ENCODE peak calls at places on chromosomes 13 and 19, in nine cellular contexts. One of them, this sample, is unnamed.

GRCh38 chr19:43774103-43774939 is 6.5 kb downstream of the KCNN4 start:
- DNase-seq in AG04449: no peak
- DNase-seq in RWPE1: no peak
- DNase-seq in body of pancreas: peak; percentile 78
- DNase-seq in astrocyte of the spinal cord: no peak
- DNase-seq in GM06990: no peak
- DNase-seq in PC-3: no peak
- DNase-seq in cardiac fibroblast: peak; percentile 77
- DNase-seq in AG04450: no peak
- DNase-seq in this sample: peak; percentile 18

GRCh38 chr19:42528354-42529247 is at the start of gene CEACAM1:
- DNase-seq in cardiac fibroblast: peak; percentile 34
- DNase-seq in AG04450: no peak
- DNase-seq in astrocyte of the spinal cord: no peak
- DNase-seq in GM06990: no peak
- DNase-seq in RWPE1: peak; percentile 70
- DNase-seq in AG04449: no peak
- DNase-seq in body of pancreas: peak; percentile 49
- DNase-seq in PC-3: peak; percentile 35
- DNase-seq in this sample: peak; percentile 27

GRCh38 chr19:16661480-16662034 is 618 bp downstream of the TMEM38A start:
- DNase-seq in GM06990: peak; percentile 71
- DNase-seq in body of pancreas: peak; percentile 16
- DNase-seq in RWPE1: no peak
- DNase-seq in PC-3: no peak
- DNase-seq in cardiac fibroblast: no peak
- DNase-seq in astrocyte of the spinal cord: no peak
- DNase-seq in AG04450: no peak
- DNase-seq in AG04449: no peak
- DNase-seq in this sample: peak; percentile 43

GRCh38 chr13:94154362-94154761 is 325.1 kb downstream of the DCT start:
- DNase-seq in AG04449: peak; percentile 44
- DNase-seq in RWPE1: peak; percentile 10
- DNase-seq in body of pancreas: peak; percentile 57
- DNase-seq in GM06990: no peak
- DNase-seq in AG04450: no peak
- DNase-seq in cardiac fibroblast: peak; percentile 83
- DNase-seq in astrocyte of the spinal cord: peak; percentile 51
- DNase-seq in PC-3: peak; percentile 30
- DNase-seq in this sample: peak; percentile 80

GRCh38 chr19:3657395-3657769 is 30.8 kb upstream of the CACTIN start:
- DNase-seq in GM06990: no peak
- DNase-seq in cardiac fibroblast: no peak
- DNase-seq in AG04449: no peak
- DNase-seq in RWPE1: no peak
- DNase-seq in PC-3: no peak
- DNase-seq in astrocyte of the spinal cord: no peak
- DNase-seq in body of pancreas: no peak
- DNase-seq in AG04450: no peak
- DNase-seq in this sample: no peak

GRCh38 chr13:99654076-99654475 is 152.8 kb downstream of the TM9SF2 start:
- DNase-seq in astrocyte of the spinal cord: no peak
- DNase-seq in AG04449: no peak
- DNase-seq in AG04450: no peak
- DNase-seq in PC-3: no peak
- DNase-seq in cardiac fibroblast: no peak
- DNase-seq in RWPE1: no peak
- DNase-seq in body of pancreas: no peak
- DNase-seq in GM06990: no peak
- DNase-seq in this sample: no peak

GRCh38 chr13:111410232-111411021 is 90.0 kb downstream of the TEX29 start:
- DNase-seq in RWPE1: no peak
- DNase-seq in cardiac fibroblast: no peak
- DNase-seq in GM06990: no peak
- DNase-seq in body of pancreas: no peak
- DNase-seq in AG04450: no peak
- DNase-seq in astrocyte of the spinal cord: no peak
- DNase-seq in AG04449: no peak
- DNase-seq in PC-3: no peak
- DNase-seq in this sample: no peak

GRCh38 chr19:57465680-57466381 is 8.9 kb upstream of the VN1R1 start:
- DNase-seq in GM06990: peak; percentile 12
- DNase-seq in PC-3: peak; percentile 76
- DNase-seq in RWPE1: no peak
- DNase-seq in cardiac fibroblast: peak; percentile 36
- DNase-seq in body of pancreas: no peak
- DNase-seq in AG04450: no peak
- DNase-seq in AG04449: no peak
- DNase-seq in astrocyte of the spinal cord: no peak
- DNase-seq in this sample: no peak

GRCh38 chr19:46791944-46792343 is 3.5 kb upstream of the SLC1A5 start:
- DNase-seq in AG04449: no peak
- DNase-seq in body of pancreas: no peak
- DNase-seq in GM06990: no peak
- DNase-seq in astrocyte of the spinal cord: no peak
- DNase-seq in PC-3: no peak
- DNase-seq in AG04450: no peak
- DNase-seq in RWPE1: no peak
- DNase-seq in cardiac fibroblast: no peak
- DNase-seq in this sample: no peak

GRCh38 chr13:43331676-43332075 is 308.3 kb downstream of the DNAJC15 start:
- DNase-seq in GM06990: no peak
- DNase-seq in astrocyte of the spinal cord: peak; percentile 41
- DNase-seq in cardiac fibroblast: peak; percentile 66
- DNase-seq in AG04450: no peak
- DNase-seq in AG04449: no peak
- DNase-seq in PC-3: no peak
- DNase-seq in body of pancreas: no peak
- DNase-seq in RWPE1: no peak
- DNase-seq in this sample: peak; percentile 70

GRCh38 chr19:42024622-42025111 is 30.6 kb upstream of the ATP1A3 start:
- DNase-seq in cardiac fibroblast: peak; percentile 66
- DNase-seq in AG04450: peak; percentile 24
- DNase-seq in body of pancreas: peak; percentile 31
- DNase-seq in PC-3: no peak
- DNase-seq in astrocyte of the spinal cord: no peak
- DNase-seq in GM06990: no peak
- DNase-seq in RWPE1: no peak
- DNase-seq in AG04449: no peak
- DNase-seq in this sample: peak; percentile 85

GRCh38 chr19:58330458-58330857 is 3.7 kb downstream of the ZSCAN22 start:
- DNase-seq in RWPE1: peak; percentile 83
- DNase-seq in PC-3: peak; percentile 88
- DNase-seq in GM06990: no peak
- DNase-seq in AG04449: no peak
- DNase-seq in AG04450: no peak
- DNase-seq in cardiac fibroblast: peak; percentile 70
- DNase-seq in body of pancreas: no peak
- DNase-seq in astrocyte of the spinal cord: peak; percentile 65
- DNase-seq in this sample: no peak

GRCh38 chr13:73273737-73274136 is 214.9 kb downstream of the KLF5 start:
- DNase-seq in AG04450: peak; percentile 78
- DNase-seq in AG04449: peak; percentile 81
- DNase-seq in PC-3: peak; percentile 27
- DNase-seq in cardiac fibroblast: peak; percentile 60
- DNase-seq in GM06990: no peak
- DNase-seq in RWPE1: peak; percentile 56
- DNase-seq in astrocyte of the spinal cord: peak; percentile 76
- DNase-seq in body of pancreas: no peak
- DNase-seq in this sample: no peak

GRCh38 chr13:89925107-89925506 is 1422.4 kb upstream of the MIR17HG start:
- DNase-seq in RWPE1: peak; percentile 26
- DNase-seq in body of pancreas: no peak
- DNase-seq in astrocyte of the spinal cord: peak; percentile 43
- DNase-seq in AG04450: no peak
- DNase-seq in cardiac fibroblast: peak; percentile 55
- DNase-seq in GM06990: no peak
- DNase-seq in AG04449: no peak
- DNase-seq in PC-3: peak; percentile 53
- DNase-seq in this sample: no peak

GRCh38 chr13:107365466-107366215 is 797.7 kb upstream of the ARGLU1 start:
- DNase-seq in body of pancreas: no peak
- DNase-seq in RWPE1: no peak
- DNase-seq in PC-3: peak; percentile 56
- DNase-seq in GM06990: no peak
- DNase-seq in astrocyte of the spinal cord: peak; percentile 39
- DNase-seq in AG04450: peak; percentile 26
- DNase-seq in AG04449: no peak
- DNase-seq in cardiac fibroblast: peak; percentile 40
- DNase-seq in this sample: no peak

GRCh38 chr19:4586691-4587090 is 27.2 kb upstream of the SEMA6B start:
- DNase-seq in PC-3: no peak
- DNase-seq in GM06990: no peak
- DNase-seq in RWPE1: no peak
- DNase-seq in AG04449: no peak
- DNase-seq in body of pancreas: no peak
- DNase-seq in AG04450: no peak
- DNase-seq in cardiac fibroblast: no peak
- DNase-seq in astrocyte of the spinal cord: no peak
- DNase-seq in this sample: no peak

GRCh38 chr13:21663197-21663596 is 7.7 kb upstream of the FGF9 start:
- DNase-seq in body of pancreas: no peak
- DNase-seq in AG04450: no peak
- DNase-seq in cardiac fibroblast: no peak
- DNase-seq in astrocyte of the spinal cord: no peak
- DNase-seq in AG04449: no peak
- DNase-seq in RWPE1: no peak
- DNase-seq in PC-3: peak; percentile 66
- DNase-seq in GM06990: no peak
- DNase-seq in this sample: no peak

GRCh38 chr19:43798546-43799409 is 3.5 kb downstream of the LYPD5 start:
- DNase-seq in cardiac fibroblast: peak; percentile 16
- DNase-seq in body of pancreas: peak; percentile 47
- DNase-seq in astrocyte of the spinal cord: no peak
- DNase-seq in RWPE1: peak; percentile 83
- DNase-seq in AG04450: no peak
- DNase-seq in AG04449: no peak
- DNase-seq in GM06990: peak; percentile 26
- DNase-seq in PC-3: peak; percentile 76
- DNase-seq in this sample: peak; percentile 52

GRCh38 chr13:92590503-92590908 is 636.1 kb upstream of the GPC6 start:
- DNase-seq in GM06990: no peak
- DNase-seq in astrocyte of the spinal cord: peak; percentile 42
- DNase-seq in AG04450: no peak
- DNase-seq in PC-3: peak; percentile 2
- DNase-seq in AG04449: no peak
- DNase-seq in RWPE1: no peak
- DNase-seq in body of pancreas: no peak
- DNase-seq in cardiac fibroblast: peak; percentile 11
- DNase-seq in this sample: no peak

GRCh38 chr13:52850396-52851152 is 2.1 kb upstream of the PCDH8 start:
- DNase-seq in cardiac fibroblast: peak; percentile 61
- DNase-seq in astrocyte of the spinal cord: peak; percentile 30
- DNase-seq in RWPE1: peak; percentile 74
- DNase-seq in AG04450: no peak
- DNase-seq in AG04449: no peak
- DNase-seq in GM06990: peak; percentile 75
- DNase-seq in PC-3: peak; percentile 38
- DNase-seq in body of pancreas: peak; percentile 72
- DNase-seq in this sample: peak; percentile 87
- TF ChIP-seq CTCF in cardiac fibroblast: no peak
- TF ChIP-seq CTCF in astrocyte of the spinal cord: peak; percentile 13
- TF ChIP-seq CTCF in RWPE1: no peak
- TF ChIP-seq CTCF in AG04450: no peak
- TF ChIP-seq CTCF in AG04449: no peak
- TF ChIP-seq CTCF in GM06990: peak; percentile 40
- TF ChIP-seq CTCF in PC-3: peak; percentile 10
- TF ChIP-seq CTCF in body of pancreas: no peak
- TF ChIP-seq CTCF in this sample: no peak

GRCh38 chr19:6062274-6062673 is 48.0 kb downstream of the RFX2 start:
- DNase-seq in body of pancreas: peak; percentile 73
- DNase-seq in PC-3: no peak
- DNase-seq in GM06990: no peak
- DNase-seq in cardiac fibroblast: peak; percentile 60
- DNase-seq in RWPE1: no peak
- DNase-seq in astrocyte of the spinal cord: peak; percentile 32
- DNase-seq in AG04450: no peak
- DNase-seq in AG04449: no peak
- DNase-seq in this sample: peak; percentile 25
- TF ChIP-seq CTCF in body of pancreas: no peak
- TF ChIP-seq CTCF in PC-3: no peak
- TF ChIP-seq CTCF in GM06990: no peak
- TF ChIP-seq CTCF in cardiac fibroblast: no peak
- TF ChIP-seq CTCF in RWPE1: no peak
- TF ChIP-seq CTCF in astrocyte of the spinal cord: no peak
- TF ChIP-seq CTCF in AG04450: no peak
- TF ChIP-seq CTCF in AG04449: no peak
- TF ChIP-seq CTCF in this sample: no peak

DNA sequence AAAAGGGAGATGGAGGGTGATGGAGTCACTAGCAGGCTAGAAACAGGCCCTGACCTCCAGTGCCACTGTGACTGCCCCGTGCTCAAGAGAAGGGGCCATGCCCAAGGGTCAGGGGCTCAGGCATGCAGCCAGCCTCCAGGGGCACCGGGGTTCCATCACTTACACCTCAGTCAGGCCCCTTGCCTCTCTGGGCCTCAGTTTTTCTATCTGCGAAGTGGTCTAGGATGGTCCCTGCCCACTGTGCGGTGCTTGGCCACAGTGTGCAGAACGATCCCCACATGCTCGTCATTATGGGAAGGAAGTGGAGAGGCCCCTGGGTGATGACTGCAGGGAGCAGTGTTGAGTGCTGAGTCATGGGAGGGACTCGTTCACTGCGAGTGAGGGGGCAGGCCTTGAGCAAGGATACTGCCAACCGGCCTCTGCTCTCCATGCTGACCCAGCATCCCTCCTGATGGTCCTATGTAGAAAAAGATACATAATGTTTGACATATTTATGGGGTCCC is 23.1 kb downstream of the TMED1 start:
- DNase-seq in PC-3: peak; percentile 64
- DNase-seq in AG04449: peak; percentile 81
- DNase-seq in body of pancreas: peak; percentile 70
- DNase-seq in AG04450: peak; percentile 87
- DNase-seq in RWPE1: peak; percentile 38
- DNase-seq in cardiac fibroblast: peak; percentile 95
- DNase-seq in astrocyte of the spinal cord: peak; percentile 91
- DNase-seq in GM06990: no peak
- DNase-seq in this sample: no peak
- TF ChIP-seq CTCF in PC-3: no peak
- TF ChIP-seq CTCF in AG04449: peak; percentile 11
- TF ChIP-seq CTCF in body of pancreas: no peak
- TF ChIP-seq CTCF in AG04450: peak; percentile 4
- TF ChIP-seq CTCF in RWPE1: no peak
- TF ChIP-seq CTCF in cardiac fibroblast: no peak
- TF ChIP-seq CTCF in astrocyte of the spinal cord: no peak
- TF ChIP-seq CTCF in GM06990: no peak
- TF ChIP-seq CTCF in this sample: no peak

DNA sequence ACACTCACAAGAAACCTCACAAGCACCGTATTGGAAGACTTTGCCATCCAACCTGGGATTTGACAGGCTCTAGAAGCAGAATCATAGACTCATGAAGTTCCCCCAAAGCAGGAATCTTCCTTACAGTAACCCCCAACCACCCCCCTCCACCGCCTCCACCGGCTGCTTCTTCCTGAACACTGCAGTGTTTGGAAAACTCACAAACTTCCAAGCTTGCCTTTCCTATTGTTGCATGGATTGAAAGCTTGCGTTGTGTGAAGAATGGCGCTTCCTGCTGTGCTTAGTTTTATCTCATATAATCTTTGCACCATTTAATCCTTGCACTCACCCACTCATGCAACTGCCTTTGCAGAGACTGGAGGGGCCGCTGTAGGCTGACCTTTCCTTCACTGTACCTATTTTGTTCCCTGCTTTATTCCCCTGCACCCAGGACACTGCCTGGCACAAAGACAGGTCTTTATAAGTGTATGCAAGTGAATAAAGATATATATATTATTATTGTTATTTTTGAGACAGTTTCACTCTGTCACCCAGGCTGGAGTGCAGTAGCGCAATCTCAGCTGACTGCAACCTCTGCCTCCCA is 3.7 kb downstream of the ALOX5AP start:
- DNase-seq in body of pancreas: no peak
- DNase-seq in cardiac fibroblast: no peak
- DNase-seq in AG04449: no peak
- DNase-seq in GM06990: no peak
- DNase-seq in AG04450: no peak
- DNase-seq in astrocyte of the spinal cord: no peak
- DNase-seq in RWPE1: no peak
- DNase-seq in PC-3: no peak
- DNase-seq in this sample: no peak
- TF ChIP-seq CTCF in body of pancreas: no peak
- TF ChIP-seq CTCF in cardiac fibroblast: no peak
- TF ChIP-seq CTCF in AG04449: no peak
- TF ChIP-seq CTCF in GM06990: no peak
- TF ChIP-seq CTCF in AG04450: no peak
- TF ChIP-seq CTCF in astrocyte of the spinal cord: no peak
- TF ChIP-seq CTCF in RWPE1: no peak
- TF ChIP-seq CTCF in PC-3: no peak
- TF ChIP-seq CTCF in this sample: no peak